ENCODE peak calls at places on chromosomes 11 and 22, in four cellular contexts. M is astrocyte of the spinal cord, D is sigmoid colon, S is H1. R is an unnamed sample.

GRCh38 chr11:133947298-133947905 is 9.4 kb downstream of the IGSF9B start:
- DNase-seq in D (no peak), S (no peak), M (peak; percentile 29), R (no peak)

GRCh38 chr22:17232406-17232805 is 13.2 kb upstream of the ADA2 start:
- DNase-seq in D (no peak), S (no peak), M (no peak), R (no peak)

GRCh38 chr22:44642096-44642644 is 59.8 kb upstream of the PRR5 start:
- DNase-seq in S (no peak), M (no peak), D (no peak), R (no peak)

GRCh38 chr22:36808611-36809344 is 8.1 kb downstream of the PVALB start:
- DNase-seq in M (no peak), S (no peak), D (no peak), R (no peak)

GRCh38 chr22:30829901-30830550 is 135.4 kb downstream of the OSBP2 start:
- DNase-seq in S (no peak), M (peak; percentile 87), D (no peak), R (no peak)

GRCh38 chr11:95444309-95445202 is 213.6 kb upstream of the SESN3 start:
- DNase-seq in D (no peak), S (no peak), M (no peak), R (no peak)

GRCh38 chr22:43953988-43954771 is 1.1 kb upstream of the SAMM50 start:
- DNase-seq in M (no peak), S (no peak), D (no peak), R (no peak)

GRCh38 chr11:86488553-86488952 is 113.9 kb downstream of the CCDC81 start:
- DNase-seq in S (no peak), D (no peak), M (no peak), R (no peak)

GRCh38 chr22:46275455-46276129 is 7.8 kb downstream of the TTC38 start:
- DNase-seq in D (no peak), S (no peak), M (no peak), R (no peak)

GRCh38 chr11:44978961-44979331 is 28.3 kb upstream of the TP53I11 start:
- DNase-seq in M (no peak), S (no peak), D (no peak), R (no peak)

GRCh38 chr11:109037856-109038780 is 373.2 kb downstream of the DDX10 start:
- DNase-seq in M (peak; percentile 84), D (no peak), S (no peak), R (no peak)

GRCh38 chr11:71977743-71978418 is 20.8 kb upstream of the IL18BP start:
- DNase-seq in S (no peak), D (peak; percentile 68), M (peak; percentile 56), R (no peak)

GRCh38 chr11:20363500-20364411 is at the start of gene HTATIP2:
- DNase-seq in M (peak; percentile 43), D (peak; percentile 84), S (no peak), R (no peak)

GRCh38 chr11:702731-703461 is 3.1 kb upstream of the EPS8L2 start:
- DNase-seq in M (no peak), S (no peak), D (peak; percentile 65), R (no peak)

GRCh38 chr22:30015229-30015797 is 65.0 kb upstream of the HORMAD2 start:
- DNase-seq in S (no peak), M (no peak), D (no peak), R (no peak)

GRCh38 chr11:1826552-1827094 is 8.2 kb upstream of the SYT8 start:
- DNase-seq in M (peak; percentile 83), D (peak; percentile 64), S (no peak), R (no peak)
- TF ChIP-seq CTCF in M (peak; percentile 38), D (no peak), S (no peak), R (peak; percentile 18)

GRCh38 chr11:67468835-67469811 is at the start of gene TMEM134:
- DNase-seq in S (peak; percentile 70), M (peak; percentile 91), D (peak; percentile 97), R (peak; percentile 87)
- TF ChIP-seq CTCF in S (peak; percentile 59), M (peak; percentile 45), D (no peak), R (peak; percentile 47)

DNA sequence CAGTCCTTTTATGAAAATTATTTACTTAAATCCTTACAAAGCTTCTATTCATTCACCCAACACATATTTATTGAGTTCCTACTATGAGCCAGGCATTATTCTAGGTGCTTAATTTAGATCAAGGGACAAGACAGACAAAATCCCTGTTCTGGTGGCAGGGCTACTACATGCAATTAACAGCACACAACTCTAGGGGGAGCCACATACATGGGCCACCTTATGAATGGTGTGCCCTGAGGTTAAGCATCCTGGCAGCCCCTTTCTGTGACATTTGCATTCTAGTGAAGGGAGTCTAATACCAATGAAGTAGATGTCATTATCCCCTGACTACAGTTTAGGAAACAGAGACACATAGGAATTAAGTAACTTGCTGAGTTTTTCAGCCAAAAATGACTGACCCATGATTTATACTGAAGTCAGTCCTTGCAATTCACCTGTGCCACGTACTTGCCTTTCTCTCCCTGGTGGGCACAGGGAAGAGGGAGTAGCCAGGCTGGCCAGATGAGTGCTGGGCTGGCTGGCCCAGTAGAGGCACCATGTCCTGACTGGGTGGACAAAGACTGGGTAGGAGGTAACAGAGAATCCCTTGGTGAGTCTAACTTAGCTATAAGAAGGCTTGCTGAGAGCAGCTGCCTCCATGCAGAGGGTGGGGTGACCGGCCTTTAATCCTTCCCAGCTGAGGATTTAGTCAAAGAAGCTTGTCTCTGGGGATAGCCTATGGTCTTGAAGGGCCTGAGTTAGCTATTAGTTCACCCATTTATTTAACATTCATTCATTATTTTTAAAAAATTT is 52.0 kb upstream of the ELF5 start:
- DNase-seq in D (no peak), M (no peak), S (peak; percentile 17), R (peak; percentile 24)
- TF ChIP-seq CTCF in D (no peak), M (peak; percentile 30), S (peak; percentile 60), R (peak; percentile 40)

GRCh38 chr11:12863605-12864121 is 145.5 kb upstream of the RASSF10 start:
- DNase-seq in S (no peak), M (no peak), D (no peak), R (no peak)

GRCh38 chr11:12860827-12861226 is 148.3 kb upstream of the RASSF10 start:
- DNase-seq in M (peak; percentile 54), D (no peak), S (no peak), R (no peak)

GRCh38 chr11:12857572-12857971 is 151.5 kb upstream of the RASSF10 start:
- DNase-seq in S (no peak), M (no peak), D (no peak), R (no peak)

GRCh38 chr11:12862761-12863469 is 146.2 kb upstream of the RASSF10 start:
- DNase-seq in S (peak; percentile 60), D (peak; percentile 82), M (peak; percentile 89), R (no peak)

DNA sequence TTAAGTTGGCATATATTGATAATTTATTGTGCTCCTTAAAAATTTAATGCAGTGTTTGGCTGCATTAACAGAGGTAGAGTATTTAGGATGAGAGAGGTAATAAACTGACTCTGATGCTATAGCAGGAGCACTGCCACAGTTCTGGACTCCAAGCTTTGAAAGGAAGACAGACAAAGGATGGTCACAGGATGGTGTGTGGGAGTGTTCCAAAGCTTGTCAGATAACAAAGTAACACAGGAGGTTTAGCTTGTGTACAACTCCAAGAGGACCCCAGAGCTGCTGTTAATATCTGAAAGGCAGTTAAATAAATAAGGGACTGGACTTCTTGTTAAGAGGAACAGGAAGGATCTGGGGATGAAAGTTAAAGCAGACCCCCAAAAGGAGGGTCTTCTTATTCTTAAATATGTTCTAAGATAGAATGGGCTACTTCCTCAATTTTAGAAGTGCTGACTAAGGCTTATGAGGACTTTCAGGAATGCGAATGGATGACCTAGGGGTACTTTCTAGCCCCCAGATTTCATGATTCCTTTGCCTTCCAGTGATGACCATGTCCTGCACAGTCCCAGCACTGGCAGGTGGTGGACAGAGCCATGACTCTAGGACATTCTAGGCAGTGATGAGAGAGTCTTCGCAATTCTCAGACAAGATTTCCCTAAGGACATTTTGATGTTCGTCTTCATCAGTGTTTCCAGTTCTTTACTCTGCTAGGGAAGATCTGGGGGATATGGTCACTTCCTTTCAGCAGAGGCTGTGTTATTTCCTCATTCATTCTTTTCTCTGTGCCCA is 149.1 kb upstream of the RASSF10 start:
- DNase-seq in D (no peak), M (no peak), S (no peak), R (no peak)
- TF ChIP-seq CTCF in D (no peak), M (no peak), S (no peak), R (no peak)

R was measured in D721Med.